ENCODE peak calls at places on chromosomes 7 and 10, in seven cellular contexts. One of them, this sample, is unnamed.

GRCh38 chr10:114183563-114183962 is 4.4 kb downstream of the TDRD1 start:
- DNase-seq in GM12878: no peak
- DNase-seq in NT2/D1: no peak
- DNase-seq in H1: no peak
- DNase-seq in HepG2: no peak
- DNase-seq in K562: no peak
- DNase-seq in SK-N-SH: no peak
- DNase-seq in this sample: no peak

GRCh38 chr10:48485711-48486110 is 119.2 kb downstream of the ARHGAP22 start:
- DNase-seq in K562: no peak
- DNase-seq in SK-N-SH: no peak
- DNase-seq in GM12878: no peak
- DNase-seq in H1: no peak
- DNase-seq in HepG2: no peak
- DNase-seq in NT2/D1: no peak
- DNase-seq in this sample: no peak

GRCh38 chr7:149773446-149774236 is at the start of gene ZNF467:
- DNase-seq in K562: peak; percentile 88
- DNase-seq in H1: no peak
- DNase-seq in SK-N-SH: peak; percentile 73
- DNase-seq in GM12878: no peak
- DNase-seq in NT2/D1: no peak
- DNase-seq in HepG2: no peak
- DNase-seq in this sample: no peak

GRCh38 chr7:6299774-6300173 is 27.4 kb upstream of the CYTH3 start:
- DNase-seq in SK-N-SH: no peak
- DNase-seq in K562: no peak
- DNase-seq in NT2/D1: no peak
- DNase-seq in H1: no peak
- DNase-seq in GM12878: no peak
- DNase-seq in HepG2: no peak
- DNase-seq in this sample: no peak

GRCh38 chr7:8379264-8379663 is 54.1 kb upstream of the NXPH1 start:
- DNase-seq in SK-N-SH: peak; percentile 22
- DNase-seq in GM12878: no peak
- DNase-seq in NT2/D1: no peak
- DNase-seq in HepG2: no peak
- DNase-seq in K562: no peak
- DNase-seq in H1: no peak
- DNase-seq in this sample: no peak

GRCh38 chr10:48804740-48805182 is 120.1 kb downstream of the WDFY4 start:
- DNase-seq in H1: no peak
- DNase-seq in NT2/D1: no peak
- DNase-seq in HepG2: peak; percentile 56
- DNase-seq in K562: no peak
- DNase-seq in SK-N-SH: peak; percentile 38
- DNase-seq in GM12878: peak; percentile 67
- DNase-seq in this sample: no peak

GRCh38 chr10:29749150-29749549 is 114.4 kb upstream of the SVIL start:
- DNase-seq in NT2/D1: no peak
- DNase-seq in K562: no peak
- DNase-seq in GM12878: no peak
- DNase-seq in HepG2: no peak
- DNase-seq in SK-N-SH: no peak
- DNase-seq in H1: no peak
- DNase-seq in this sample: no peak

GRCh38 chr7:73451780-73452398 is 18.3 kb downstream of the FZD9 start:
- DNase-seq in HepG2: peak; percentile 57
- DNase-seq in K562: peak; percentile 72
- DNase-seq in H1: no peak
- DNase-seq in GM12878: peak; percentile 9
- DNase-seq in NT2/D1: no peak
- DNase-seq in SK-N-SH: peak; percentile 75
- DNase-seq in this sample: peak; percentile 39

GRCh38 chr7:47600199-47601118 is 18.5 kb upstream of the TNS3 start:
- DNase-seq in SK-N-SH: no peak
- DNase-seq in GM12878: no peak
- DNase-seq in HepG2: no peak
- DNase-seq in NT2/D1: no peak
- DNase-seq in K562: no peak
- DNase-seq in H1: no peak
- DNase-seq in this sample: no peak

GRCh38 chr7:134029-134428 is 58.3 kb upstream of the FAM20C start:
- DNase-seq in K562: no peak
- DNase-seq in HepG2: no peak
- DNase-seq in GM12878: no peak
- DNase-seq in H1: no peak
- DNase-seq in SK-N-SH: no peak
- DNase-seq in NT2/D1: no peak
- DNase-seq in this sample: no peak

GRCh38 chr10:76285012-76285411 is 853.6 kb downstream of the LRMDA start:
- DNase-seq in GM12878: no peak
- DNase-seq in K562: no peak
- DNase-seq in HepG2: peak; percentile 6
- DNase-seq in H1: no peak
- DNase-seq in SK-N-SH: no peak
- DNase-seq in NT2/D1: no peak
- DNase-seq in this sample: no peak

GRCh38 chr10:490891-491571 is 198.4 kb downstream of the DIP2C start:
- DNase-seq in HepG2: no peak
- DNase-seq in SK-N-SH: peak; percentile 53
- DNase-seq in GM12878: no peak
- DNase-seq in K562: no peak
- DNase-seq in NT2/D1: no peak
- DNase-seq in H1: no peak
- DNase-seq in this sample: no peak

GRCh38 chr10:16597656-16598055 is 76.0 kb upstream of the C1QL3 start:
- DNase-seq in GM12878: no peak
- DNase-seq in H1: no peak
- DNase-seq in K562: peak; percentile 34
- DNase-seq in NT2/D1: peak; percentile 1
- DNase-seq in HepG2: no peak
- DNase-seq in SK-N-SH: no peak
- DNase-seq in this sample: no peak

GRCh38 chr7:68038621-68039314 is 1042.1 kb downstream of the TYW1 start:
- DNase-seq in K562: no peak
- DNase-seq in HepG2: peak; percentile 20
- DNase-seq in SK-N-SH: no peak
- DNase-seq in NT2/D1: no peak
- DNase-seq in H1: no peak
- DNase-seq in GM12878: no peak
- DNase-seq in this sample: no peak

GRCh38 chr7:73894851-73895441 is 34.0 kb downstream of the TMEM270 start:
- DNase-seq in SK-N-SH: peak; percentile 87
- DNase-seq in H1: no peak
- DNase-seq in GM12878: no peak
- DNase-seq in K562: peak; percentile 39
- DNase-seq in HepG2: no peak
- DNase-seq in NT2/D1: no peak
- DNase-seq in this sample: no peak

GRCh38 chr10:133224076-133224475 is 5.9 kb upstream of the UTF1 start:
- DNase-seq in GM12878: no peak
- DNase-seq in SK-N-SH: no peak
- DNase-seq in NT2/D1: no peak
- DNase-seq in HepG2: no peak
- DNase-seq in K562: no peak
- DNase-seq in H1: no peak
- DNase-seq in this sample: no peak

GRCh38 chr10:124652200-124652599 is 92.0 kb downstream of the FAM53B start:
- DNase-seq in K562: no peak
- DNase-seq in NT2/D1: no peak
- DNase-seq in H1: no peak
- DNase-seq in SK-N-SH: no peak
- DNase-seq in GM12878: no peak
- DNase-seq in HepG2: no peak
- DNase-seq in this sample: no peak

GRCh38 chr7:101018271-101019167 is 1.4 kb upstream of the MUC17 start:
- DNase-seq in GM12878: no peak
- DNase-seq in HepG2: no peak
- DNase-seq in K562: peak; percentile 63
- DNase-seq in H1: no peak
- DNase-seq in NT2/D1: peak; percentile 51
- DNase-seq in SK-N-SH: no peak
- DNase-seq in this sample: no peak

GRCh38 chr10:100723769-100724530 is 21.4 kb upstream of the PAX2 start:
- DNase-seq in K562: no peak
- DNase-seq in SK-N-SH: peak; percentile 70
- DNase-seq in GM12878: no peak
- DNase-seq in HepG2: no peak
- DNase-seq in NT2/D1: no peak
- DNase-seq in H1: no peak
- DNase-seq in this sample: no peak

GRCh38 chr10:4775808-4776207 is 50.2 kb upstream of the AKR1E2 start:
- DNase-seq in NT2/D1: no peak
- DNase-seq in HepG2: no peak
- DNase-seq in H1: no peak
- DNase-seq in SK-N-SH: no peak
- DNase-seq in GM12878: no peak
- DNase-seq in K562: no peak
- DNase-seq in this sample: no peak

GRCh38 chr7:93036807-93037206 is 81.0 kb downstream of the SAMD9 start:
- DNase-seq in GM12878: peak; percentile 61
- DNase-seq in HepG2: no peak
- DNase-seq in H1: no peak
- DNase-seq in NT2/D1: no peak
- DNase-seq in SK-N-SH: no peak
- DNase-seq in K562: no peak
- DNase-seq in this sample: no peak

GRCh38 chr7:41693150-41693997 is 9.5 kb downstream of the INHBA start:
- DNase-seq in HepG2: no peak
- DNase-seq in NT2/D1: no peak
- DNase-seq in SK-N-SH: peak; percentile 35
- DNase-seq in GM12878: no peak
- DNase-seq in K562: no peak
- DNase-seq in H1: no peak
- DNase-seq in this sample: no peak

GRCh38 chr7:1864126-1864940 is 194.3 kb downstream of the ELFN1 start:
- DNase-seq in NT2/D1: peak; percentile 33
- DNase-seq in K562: no peak
- DNase-seq in SK-N-SH: no peak
- DNase-seq in GM12878: no peak
- DNase-seq in HepG2: no peak
- DNase-seq in H1: no peak
- DNase-seq in this sample: no peak
- TF ChIP-seq YY1 in NT2/D1: no peak
- TF ChIP-seq YY1 in K562: no peak
- TF ChIP-seq YY1 in SK-N-SH: no peak
- TF ChIP-seq YY1 in GM12878: no peak
- TF ChIP-seq YY1 in HepG2: no peak
- TF ChIP-seq YY1 in H1: no peak
- TF ChIP-seq YY1 in this sample: no peak

GRCh38 chr10:129705676-129706075 is 238.6 kb downstream of the MGMT start:
- DNase-seq in GM12878: no peak
- DNase-seq in K562: no peak
- DNase-seq in NT2/D1: no peak
- DNase-seq in HepG2: no peak
- DNase-seq in SK-N-SH: no peak
- DNase-seq in H1: no peak
- DNase-seq in this sample: no peak
- TF ChIP-seq YY1 in GM12878: no peak
- TF ChIP-seq YY1 in K562: no peak
- TF ChIP-seq YY1 in NT2/D1: no peak
- TF ChIP-seq YY1 in HepG2: no peak
- TF ChIP-seq YY1 in SK-N-SH: no peak
- TF ChIP-seq YY1 in H1: no peak
- TF ChIP-seq YY1 in this sample: no peak

DNA sequence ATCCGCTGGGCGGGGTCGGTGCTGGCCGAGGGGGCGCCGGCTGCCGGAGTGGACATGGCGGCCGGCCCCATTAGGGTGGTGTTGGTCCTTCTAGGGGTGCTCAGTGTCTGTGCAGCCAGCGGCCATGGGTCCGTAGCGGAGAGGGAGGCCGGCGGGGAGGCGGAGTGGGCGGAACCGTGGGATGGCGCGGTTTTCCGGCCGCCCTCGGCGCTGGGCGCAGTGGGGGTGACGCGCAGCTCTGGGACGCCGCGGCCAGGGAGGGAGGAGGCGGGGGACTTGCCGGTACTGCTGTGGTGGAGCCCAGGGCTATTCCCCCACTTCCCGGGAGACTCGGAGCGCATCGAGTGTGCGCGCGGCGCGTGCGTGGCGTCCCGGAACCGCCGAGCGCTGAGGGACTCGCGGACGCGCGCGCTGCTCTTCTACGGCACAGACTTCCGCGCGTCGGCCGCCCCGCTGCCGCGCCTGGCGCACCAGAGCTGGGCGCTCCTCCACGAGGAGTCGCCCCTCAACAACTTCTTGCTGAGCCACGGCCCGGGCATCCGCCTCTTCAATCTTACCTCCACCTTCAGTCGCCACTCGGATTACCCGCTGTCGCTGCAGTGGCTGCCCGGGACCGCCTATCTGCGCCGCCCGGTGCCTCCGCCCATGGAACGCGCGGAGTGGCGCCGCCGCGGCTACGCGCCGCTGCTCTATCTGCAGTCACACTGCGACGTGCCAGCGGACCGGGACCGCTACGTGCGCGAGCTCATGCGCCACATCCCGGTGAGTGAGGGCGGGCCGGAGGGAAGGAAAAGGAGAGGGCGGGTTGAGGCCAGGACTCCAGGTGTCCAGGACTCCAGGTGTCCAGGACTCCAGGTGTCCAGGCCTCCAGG is 9.3 kb upstream of the CHCHD1 start:
- DNase-seq in SK-N-SH: peak; percentile 95
- DNase-seq in NT2/D1: peak; percentile 40
- DNase-seq in GM12878: peak; percentile 48
- DNase-seq in HepG2: peak; percentile 41
- DNase-seq in K562: peak; percentile 93
- DNase-seq in H1: no peak
- DNase-seq in this sample: peak; percentile 52
- TF ChIP-seq YY1 in SK-N-SH: peak; percentile 86
- TF ChIP-seq YY1 in NT2/D1: no peak
- TF ChIP-seq YY1 in GM12878: peak; percentile 85
- TF ChIP-seq YY1 in HepG2: peak; percentile 44
- TF ChIP-seq YY1 in K562: peak; percentile 86
- TF ChIP-seq YY1 in H1: peak; percentile 79
- TF ChIP-seq YY1 in this sample: peak; percentile 75

DNA sequence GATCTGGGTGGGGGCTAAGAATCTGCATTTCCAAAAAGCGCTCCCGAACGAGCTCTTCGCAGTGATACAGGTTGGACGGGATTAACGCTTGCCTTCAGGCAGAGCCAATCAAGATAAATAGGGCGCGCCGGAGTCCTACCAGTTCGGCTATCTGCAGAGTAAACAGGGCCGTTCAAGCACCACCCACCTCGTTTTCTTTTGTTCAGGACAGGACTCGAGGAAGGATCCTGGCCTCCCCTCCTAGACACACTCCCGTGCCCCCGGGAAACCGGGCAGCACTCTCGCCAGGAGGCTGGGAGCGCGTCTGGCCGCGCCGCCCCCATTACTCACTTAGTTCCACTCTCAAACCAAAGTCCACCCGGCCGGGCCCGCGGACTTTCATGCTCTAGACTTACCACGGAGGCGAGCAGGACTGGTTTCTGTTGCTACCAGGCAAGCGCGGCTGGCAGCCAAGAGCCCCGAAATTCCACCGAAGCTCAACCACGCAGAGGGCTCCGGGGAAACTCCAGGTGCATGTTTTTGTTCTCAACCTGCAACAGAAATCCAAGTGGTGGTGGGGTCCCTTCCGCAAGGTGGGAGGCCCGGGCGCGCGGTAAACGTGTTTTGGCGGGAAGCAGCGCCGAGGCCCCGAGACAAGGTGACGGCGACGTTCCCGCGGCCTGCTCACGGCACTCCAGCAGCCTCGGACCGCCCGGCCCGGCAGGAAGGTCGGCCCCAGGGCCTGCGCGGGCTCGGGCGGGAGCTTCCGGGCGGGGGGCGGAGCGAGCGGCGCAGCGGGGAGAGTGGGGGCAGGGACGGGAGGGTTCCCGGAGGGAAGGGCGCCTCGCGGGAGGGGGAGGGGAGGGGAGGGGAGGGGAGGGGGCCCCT is 12.7 kb downstream of the HNRNPF start:
- DNase-seq in SK-N-SH: peak; percentile 96
- DNase-seq in NT2/D1: no peak
- DNase-seq in GM12878: no peak
- DNase-seq in K562: peak; percentile 95
- DNase-seq in H1: no peak
- DNase-seq in HepG2: peak; percentile 79
- DNase-seq in this sample: no peak
- TF ChIP-seq YY1 in SK-N-SH: no peak
- TF ChIP-seq YY1 in NT2/D1: no peak
- TF ChIP-seq YY1 in GM12878: no peak
- TF ChIP-seq YY1 in K562: peak; percentile 47
- TF ChIP-seq YY1 in H1: peak; percentile 6
- TF ChIP-seq YY1 in HepG2: no peak
- TF ChIP-seq YY1 in this sample: no peak

This sample was measured in HCT116.